ENCODE peak calls at places on chromosomes 13 and 19, in eight cellular contexts. K is NCI-H2029 treated with DMSO at 0.1 percent for 48 hours, G is T-helper 22 cell, J is NCI-H1048, Z is GM20000, V is T follicular helper cell, O is GM23338, M is RWPE1. W is an unnamed sample.

GRCh38 chr19:7829162-7829520 is 877 bp upstream of the EVI5L start:
- DNase-seq in K (no peak), G (no peak), J (no peak), Z (no peak), V (no peak), O (no peak), M (no peak), W (no peak)

GRCh38 chr13:110521296-110521680 is 40.2 kb downstream of the RAB20 start:
- DNase-seq in K (no peak), G (no peak), J (no peak), Z (no peak), V (no peak), O (no peak), M (no peak), W (no peak)

GRCh38 chr13:112711528-112712265 is 21.9 kb downstream of the ATP11A start:
- DNase-seq in K (no peak), G (no peak), J (no peak), Z (peak; percentile 66), V (no peak), O (peak; percentile 97), M (peak; percentile 99), W (no peak)

GRCh38 chr13:107450426-107450825 is 764.9 kb downstream of the LIG4 start:
- DNase-seq in K (no peak), G (no peak), J (no peak), Z (no peak), V (no peak), O (no peak), M (no peak), W (no peak)

GRCh38 chr13:110108348-110109139 is 198.4 kb downstream of the COL4A1 start:
- DNase-seq in K (peak; percentile 70), G (no peak), J (peak; percentile 6), Z (no peak), V (no peak), O (peak; percentile 70), M (peak; percentile 88), W (peak; percentile 52)

GRCh38 chr13:84896128-84896527 is 903.1 kb downstream of the SLITRK6 start:
- DNase-seq in K (no peak), G (no peak), J (no peak), Z (peak; percentile 53), V (no peak), O (peak; percentile 71), M (peak; percentile 13), W (peak; percentile 23)

GRCh38 chr13:74061939-74062595 is 72.1 kb downstream of the KLF12 start:
- DNase-seq in K (no peak), G (no peak), J (no peak), Z (peak; percentile 19), V (no peak), O (no peak), M (no peak), W (no peak)

GRCh38 chr19:35248310-35249145 is at the start of gene LSR:
- DNase-seq in K (peak; percentile 91), G (peak; percentile 49), J (peak; percentile 89), Z (peak; percentile 97), V (peak; percentile 54), O (peak; percentile 98), M (peak; percentile 98), W (peak; percentile 91)

GRCh38 chr19:58409010-58409790 is 751 bp downstream of the ZNF584 start:
- DNase-seq in K (no peak), G (no peak), J (no peak), Z (peak; percentile 34), V (no peak), O (peak; percentile 37), M (no peak), W (no peak)

GRCh38 chr13:99062593-99062992 is 84.7 kb upstream of the DOCK9 start:
- DNase-seq in K (no peak), G (no peak), J (no peak), Z (no peak), V (no peak), O (no peak), M (peak; percentile 30), W (no peak)

W was measured in LNCaP clone FGC.